ENCODE peak calls at places on chromosomes 11 and 22, in six cellular contexts. One of them, this sample, is unnamed.

GRCh38 chr11:118200497-118200896 is 24.1 kb upstream of the SCN2B start:
- DNase-seq in Kasumi-1: no peak
- DNase-seq in uterus: no peak
- DNase-seq in A549: no peak
- DNase-seq in SK-N-SH: no peak
- DNase-seq in activated CD4-positive, alpha-beta memory T cell treated with anti-CD3 and anti-CD28 coated beads for 36 hours: no peak
- DNase-seq in this sample: no peak

GRCh38 chr22:37231406-37232139 is 12.5 kb downstream of the RAC2 start:
- DNase-seq in Kasumi-1: no peak
- DNase-seq in uterus: no peak
- DNase-seq in A549: no peak
- DNase-seq in SK-N-SH: peak
- DNase-seq in activated CD4-positive, alpha-beta memory T cell treated with anti-CD3 and anti-CD28 coated beads for 36 hours: peak
- DNase-seq in this sample: no peak

GRCh38 chr22:28856095-28856455 is 27.3 kb upstream of the ZNRF3 start:
- DNase-seq in Kasumi-1: no peak
- DNase-seq in uterus: no peak
- DNase-seq in A549: no peak
- DNase-seq in SK-N-SH: no peak
- DNase-seq in activated CD4-positive, alpha-beta memory T cell treated with anti-CD3 and anti-CD28 coated beads for 36 hours: no peak
- DNase-seq in this sample: no peak

GRCh38 chr11:945986-946385 is 20.3 kb downstream of the AP2A2 start:
- DNase-seq in Kasumi-1: no peak
- DNase-seq in uterus: no peak
- DNase-seq in A549: no peak
- DNase-seq in SK-N-SH: no peak
- DNase-seq in activated CD4-positive, alpha-beta memory T cell treated with anti-CD3 and anti-CD28 coated beads for 36 hours: no peak
- DNase-seq in this sample: peak

GRCh38 chr22:46007003-46007847 is 30.3 kb upstream of the WNT7B start:
- DNase-seq in Kasumi-1: peak
- DNase-seq in uterus: peak
- DNase-seq in A549: peak
- DNase-seq in SK-N-SH: peak
- DNase-seq in activated CD4-positive, alpha-beta memory T cell treated with anti-CD3 and anti-CD28 coated beads for 36 hours: peak
- DNase-seq in this sample: no peak

GRCh38 chr22:46604306-46604690 is 15.9 kb upstream of the GRAMD4 start:
- DNase-seq in Kasumi-1: peak
- DNase-seq in uterus: no peak
- DNase-seq in A549: no peak
- DNase-seq in SK-N-SH: no peak
- DNase-seq in activated CD4-positive, alpha-beta memory T cell treated with anti-CD3 and anti-CD28 coated beads for 36 hours: peak
- DNase-seq in this sample: no peak

GRCh38 chr11:42234381-42235035 is 775.1 kb upstream of the LRRC4C start:
- DNase-seq in Kasumi-1: no peak
- DNase-seq in uterus: no peak
- DNase-seq in A549: no peak
- DNase-seq in SK-N-SH: no peak
- DNase-seq in activated CD4-positive, alpha-beta memory T cell treated with anti-CD3 and anti-CD28 coated beads for 36 hours: no peak
- DNase-seq in this sample: no peak

GRCh38 chr22:26648011-26648497 is 9.3 kb upstream of the MIAT start:
- DNase-seq in Kasumi-1: peak
- DNase-seq in uterus: no peak
- DNase-seq in A549: no peak
- DNase-seq in SK-N-SH: peak
- DNase-seq in activated CD4-positive, alpha-beta memory T cell treated with anti-CD3 and anti-CD28 coated beads for 36 hours: peak
- DNase-seq in this sample: peak

GRCh38 chr11:28834877-28835276 is 726.7 kb downstream of the METTL15 start:
- DNase-seq in Kasumi-1: no peak
- DNase-seq in uterus: no peak
- DNase-seq in A549: no peak
- DNase-seq in SK-N-SH: no peak
- DNase-seq in activated CD4-positive, alpha-beta memory T cell treated with anti-CD3 and anti-CD28 coated beads for 36 hours: no peak
- DNase-seq in this sample: no peak

GRCh38 chr11:36361901-36362391 is 65.9 kb downstream of the PRR5L start:
- DNase-seq in Kasumi-1: no peak
- DNase-seq in uterus: no peak
- DNase-seq in A549: no peak
- DNase-seq in SK-N-SH: no peak
- DNase-seq in activated CD4-positive, alpha-beta memory T cell treated with anti-CD3 and anti-CD28 coated beads for 36 hours: no peak
- DNase-seq in this sample: no peak

GRCh38 chr11:78851883-78852586 is 277.4 kb upstream of the NARS2 start:
- DNase-seq in Kasumi-1: no peak
- DNase-seq in uterus: no peak
- DNase-seq in A549: no peak
- DNase-seq in SK-N-SH: peak
- DNase-seq in activated CD4-positive, alpha-beta memory T cell treated with anti-CD3 and anti-CD28 coated beads for 36 hours: no peak
- DNase-seq in this sample: no peak

GRCh38 chr11:28108909-28109308 is 721 bp downstream of the METTL15 start:
- DNase-seq in Kasumi-1: no peak
- DNase-seq in uterus: no peak
- DNase-seq in A549: no peak
- DNase-seq in SK-N-SH: no peak
- DNase-seq in activated CD4-positive, alpha-beta memory T cell treated with anti-CD3 and anti-CD28 coated beads for 36 hours: no peak
- DNase-seq in this sample: no peak

GRCh38 chr11:43736502-43737193 is 56.1 kb downstream of the HSD17B12 start:
- DNase-seq in Kasumi-1: peak
- DNase-seq in uterus: no peak
- DNase-seq in A549: no peak
- DNase-seq in SK-N-SH: no peak
- DNase-seq in activated CD4-positive, alpha-beta memory T cell treated with anti-CD3 and anti-CD28 coated beads for 36 hours: no peak
- DNase-seq in this sample: no peak

GRCh38 chr11:5476184-5476819 is 12.2 kb upstream of the OR52D1 start:
- DNase-seq in Kasumi-1: peak
- DNase-seq in uterus: no peak
- DNase-seq in A549: peak
- DNase-seq in SK-N-SH: peak
- DNase-seq in activated CD4-positive, alpha-beta memory T cell treated with anti-CD3 and anti-CD28 coated beads for 36 hours: peak
- DNase-seq in this sample: peak

GRCh38 chr11:121556937-121557336 is 104.2 kb upstream of the SORL1-AS1 start:
- DNase-seq in Kasumi-1: no peak
- DNase-seq in uterus: no peak
- DNase-seq in A549: no peak
- DNase-seq in SK-N-SH: no peak
- DNase-seq in activated CD4-positive, alpha-beta memory T cell treated with anti-CD3 and anti-CD28 coated beads for 36 hours: no peak
- DNase-seq in this sample: no peak

GRCh38 chr11:7677801-7678201 is 4.5 kb upstream of the CYB5R2 start:
- DNase-seq in Kasumi-1: no peak
- DNase-seq in uterus: peak
- DNase-seq in A549: no peak
- DNase-seq in SK-N-SH: no peak
- DNase-seq in activated CD4-positive, alpha-beta memory T cell treated with anti-CD3 and anti-CD28 coated beads for 36 hours: no peak
- DNase-seq in this sample: no peak

GRCh38 chr11:93089474-93090102 is 108.2 kb downstream of the SLC36A4 start:
- DNase-seq in Kasumi-1: peak
- DNase-seq in uterus: no peak
- DNase-seq in A549: peak
- DNase-seq in SK-N-SH: no peak
- DNase-seq in activated CD4-positive, alpha-beta memory T cell treated with anti-CD3 and anti-CD28 coated beads for 36 hours: no peak
- DNase-seq in this sample: peak

GRCh38 chr11:124551189-124551588 is 7.7 kb upstream of the OR8B12 start:
- DNase-seq in Kasumi-1: no peak
- DNase-seq in uterus: no peak
- DNase-seq in A549: no peak
- DNase-seq in SK-N-SH: no peak
- DNase-seq in activated CD4-positive, alpha-beta memory T cell treated with anti-CD3 and anti-CD28 coated beads for 36 hours: no peak
- DNase-seq in this sample: no peak

GRCh38 chr22:48700566-48701295 is 1126.9 kb downstream of the BRD1 start:
- DNase-seq in Kasumi-1: no peak
- DNase-seq in uterus: no peak
- DNase-seq in A549: no peak
- DNase-seq in SK-N-SH: no peak
- DNase-seq in activated CD4-positive, alpha-beta memory T cell treated with anti-CD3 and anti-CD28 coated beads for 36 hours: no peak
- DNase-seq in this sample: peak

GRCh38 chr11:118169300-118170140 is 6.9 kb downstream of the SCN2B start:
- DNase-seq in Kasumi-1: no peak
- DNase-seq in uterus: no peak
- DNase-seq in A549: no peak
- DNase-seq in SK-N-SH: no peak
- DNase-seq in activated CD4-positive, alpha-beta memory T cell treated with anti-CD3 and anti-CD28 coated beads for 36 hours: no peak
- DNase-seq in this sample: no peak

GRCh38 chr11:69657911-69658605 is 17.1 kb downstream of the LTO1 start:
- DNase-seq in Kasumi-1: no peak
- DNase-seq in uterus: no peak
- DNase-seq in A549: no peak
- DNase-seq in SK-N-SH: peak
- DNase-seq in activated CD4-positive, alpha-beta memory T cell treated with anti-CD3 and anti-CD28 coated beads for 36 hours: no peak
- DNase-seq in this sample: peak

GRCh38 chr11:205221-206001 is 1.8 kb downstream of the BET1L start:
- DNase-seq in Kasumi-1: no peak
- DNase-seq in uterus: peak
- DNase-seq in A549: no peak
- DNase-seq in SK-N-SH: no peak
- DNase-seq in activated CD4-positive, alpha-beta memory T cell treated with anti-CD3 and anti-CD28 coated beads for 36 hours: no peak
- DNase-seq in this sample: no peak

GRCh38 chr22:30238661-30239420 is 7.7 kb downstream of the LIF start:
- DNase-seq in Kasumi-1: no peak
- DNase-seq in uterus: peak
- DNase-seq in A549: no peak
- DNase-seq in SK-N-SH: no peak
- DNase-seq in activated CD4-positive, alpha-beta memory T cell treated with anti-CD3 and anti-CD28 coated beads for 36 hours: no peak
- DNase-seq in this sample: no peak

GRCh38 chr11:10407055-10407454 is 48.0 kb upstream of the AMPD3 start:
- DNase-seq in Kasumi-1: no peak
- DNase-seq in uterus: no peak
- DNase-seq in A549: peak
- DNase-seq in SK-N-SH: no peak
- DNase-seq in activated CD4-positive, alpha-beta memory T cell treated with anti-CD3 and anti-CD28 coated beads for 36 hours: no peak
- DNase-seq in this sample: peak

GRCh38 chr11:36480833-36481232 is 29.2 kb downstream of the TRAF6 start:
- DNase-seq in Kasumi-1: no peak
- DNase-seq in uterus: no peak
- DNase-seq in A549: no peak
- DNase-seq in SK-N-SH: no peak
- DNase-seq in activated CD4-positive, alpha-beta memory T cell treated with anti-CD3 and anti-CD28 coated beads for 36 hours: no peak
- DNase-seq in this sample: no peak

GRCh38 chr11:33646629-33647028 is 54.0 kb downstream of the C11orf91 start:
- DNase-seq in Kasumi-1: no peak
- DNase-seq in uterus: no peak
- DNase-seq in A549: no peak
- DNase-seq in SK-N-SH: no peak
- DNase-seq in activated CD4-positive, alpha-beta memory T cell treated with anti-CD3 and anti-CD28 coated beads for 36 hours: no peak
- DNase-seq in this sample: no peak

GRCh38 chr11:76240666-76241065 is 34.4 kb upstream of the WNT11 start:
- DNase-seq in Kasumi-1: no peak
- DNase-seq in uterus: no peak
- DNase-seq in A549: no peak
- DNase-seq in SK-N-SH: no peak
- DNase-seq in activated CD4-positive, alpha-beta memory T cell treated with anti-CD3 and anti-CD28 coated beads for 36 hours: no peak
- DNase-seq in this sample: no peak

GRCh38 chr22:45886502-45886901 is 90.5 kb downstream of the WNT7B start:
- DNase-seq in Kasumi-1: no peak
- DNase-seq in uterus: no peak
- DNase-seq in A549: no peak
- DNase-seq in SK-N-SH: no peak
- DNase-seq in activated CD4-positive, alpha-beta memory T cell treated with anti-CD3 and anti-CD28 coated beads for 36 hours: no peak
- DNase-seq in this sample: no peak

GRCh38 chr11:34086554-34087278 is 18.7 kb upstream of the NAT10 start:
- DNase-seq in Kasumi-1: peak
- DNase-seq in uterus: no peak
- DNase-seq in A549: no peak
- DNase-seq in SK-N-SH: no peak
- DNase-seq in activated CD4-positive, alpha-beta memory T cell treated with anti-CD3 and anti-CD28 coated beads for 36 hours: no peak
- DNase-seq in this sample: no peak

GRCh38 chr11:8814209-8814922 is 96.6 kb upstream of the AKIP1 start:
- DNase-seq in Kasumi-1: no peak
- DNase-seq in uterus: no peak
- DNase-seq in A549: no peak
- DNase-seq in SK-N-SH: no peak
- DNase-seq in activated CD4-positive, alpha-beta memory T cell treated with anti-CD3 and anti-CD28 coated beads for 36 hours: no peak
- DNase-seq in this sample: peak

GRCh38 chr22:49659281-49659923 is 168.3 kb downstream of the BRD1 start:
- DNase-seq in Kasumi-1: no peak
- DNase-seq in uterus: no peak
- DNase-seq in A549: no peak
- DNase-seq in SK-N-SH: no peak
- DNase-seq in activated CD4-positive, alpha-beta memory T cell treated with anti-CD3 and anti-CD28 coated beads for 36 hours: no peak
- DNase-seq in this sample: no peak

GRCh38 chr11:44241851-44242250 is 68.1 kb downstream of the ALX4 start:
- DNase-seq in Kasumi-1: no peak
- DNase-seq in uterus: no peak
- DNase-seq in A549: no peak
- DNase-seq in SK-N-SH: no peak
- DNase-seq in activated CD4-positive, alpha-beta memory T cell treated with anti-CD3 and anti-CD28 coated beads for 36 hours: no peak
- DNase-seq in this sample: no peak

GRCh38 chr11:72478596-72479143 is 44.3 kb upstream of the CLPB start:
- DNase-seq in Kasumi-1: no peak
- DNase-seq in uterus: no peak
- DNase-seq in A549: no peak
- DNase-seq in SK-N-SH: no peak
- DNase-seq in activated CD4-positive, alpha-beta memory T cell treated with anti-CD3 and anti-CD28 coated beads for 36 hours: no peak
- DNase-seq in this sample: no peak

GRCh38 chr11:86041975-86042378 is 26.9 kb downstream of the PICALM start:
- DNase-seq in Kasumi-1: peak
- DNase-seq in uterus: peak
- DNase-seq in A549: peak
- DNase-seq in SK-N-SH: peak
- DNase-seq in activated CD4-positive, alpha-beta memory T cell treated with anti-CD3 and anti-CD28 coated beads for 36 hours: peak
- DNase-seq in this sample: peak

GRCh38 chr11:117520201-117520600 is 192.5 kb downstream of the CEP164 start:
- DNase-seq in Kasumi-1: no peak
- DNase-seq in uterus: no peak
- DNase-seq in A549: no peak
- DNase-seq in SK-N-SH: no peak
- DNase-seq in activated CD4-positive, alpha-beta memory T cell treated with anti-CD3 and anti-CD28 coated beads for 36 hours: no peak
- DNase-seq in this sample: no peak

GRCh38 chr11:86671386-86672006 is 920 bp downstream of the ME3 start:
- DNase-seq in Kasumi-1: no peak
- DNase-seq in uterus: peak
- DNase-seq in A549: peak
- DNase-seq in SK-N-SH: no peak
- DNase-seq in activated CD4-positive, alpha-beta memory T cell treated with anti-CD3 and anti-CD28 coated beads for 36 hours: no peak
- DNase-seq in this sample: peak

GRCh38 chr11:114596175-114596919 is 761 bp upstream of the NXPE4 start:
- DNase-seq in Kasumi-1: no peak
- DNase-seq in uterus: no peak
- DNase-seq in A549: no peak
- DNase-seq in SK-N-SH: no peak
- DNase-seq in activated CD4-positive, alpha-beta memory T cell treated with anti-CD3 and anti-CD28 coated beads for 36 hours: no peak
- DNase-seq in this sample: no peak

GRCh38 chr11:409008-409599 is 5.7 kb downstream of the SIGIRR start:
- DNase-seq in Kasumi-1: no peak
- DNase-seq in uterus: no peak
- DNase-seq in A549: no peak
- DNase-seq in SK-N-SH: no peak
- DNase-seq in activated CD4-positive, alpha-beta memory T cell treated with anti-CD3 and anti-CD28 coated beads for 36 hours: no peak
- DNase-seq in this sample: no peak

GRCh38 chr11:119112314-119113020 is 5.3 kb downstream of the C2CD2L start:
- DNase-seq in Kasumi-1: no peak
- DNase-seq in uterus: no peak
- DNase-seq in A549: no peak
- DNase-seq in SK-N-SH: no peak
- DNase-seq in activated CD4-positive, alpha-beta memory T cell treated with anti-CD3 and anti-CD28 coated beads for 36 hours: no peak
- DNase-seq in this sample: no peak

GRCh38 chr11:112222303-112222702 is 3.9 kb upstream of the PTS start:
- DNase-seq in Kasumi-1: no peak
- DNase-seq in uterus: no peak
- DNase-seq in A549: no peak
- DNase-seq in SK-N-SH: no peak
- DNase-seq in activated CD4-positive, alpha-beta memory T cell treated with anti-CD3 and anti-CD28 coated beads for 36 hours: no peak
- DNase-seq in this sample: no peak